ENCODE peak calls at places on chromosome 22, in ten cellular contexts. One of them, this sample, is unnamed.

GRCh38 chr22:46726066-46726985 is 11.7 kb downstream of the CERK start:
- DNase-seq in natural killer cell: no peak
- DNase-seq in Calu3: no peak
- DNase-seq in GM12865: no peak
- DNase-seq in fibroblast of pulmonary artery: no peak
- DNase-seq in H9: no peak
- DNase-seq in fibroblast of the aortic adventitia: no peak
- DNase-seq in fibroblast of lung: no peak
- DNase-seq in HFF-Myc: peak; percentile 37
- DNase-seq in left ventricle myocardium inferior: peak; percentile 48
- DNase-seq in this sample: no peak

GRCh38 chr22:23910496-23911190 is 16.5 kb downstream of the MIF start:
- DNase-seq in natural killer cell: no peak
- DNase-seq in Calu3: no peak
- DNase-seq in GM12865: no peak
- DNase-seq in fibroblast of pulmonary artery: no peak
- DNase-seq in H9: no peak
- DNase-seq in fibroblast of the aortic adventitia: no peak
- DNase-seq in fibroblast of lung: no peak
- DNase-seq in HFF-Myc: no peak
- DNase-seq in left ventricle myocardium inferior: no peak
- DNase-seq in this sample: no peak

GRCh38 chr22:39123811-39124668 is 27.0 kb downstream of the APOBEC3H start:
- DNase-seq in natural killer cell: no peak
- DNase-seq in Calu3: no peak
- DNase-seq in GM12865: no peak
- DNase-seq in fibroblast of pulmonary artery: no peak
- DNase-seq in H9: peak; percentile 60
- DNase-seq in fibroblast of the aortic adventitia: no peak
- DNase-seq in fibroblast of lung: no peak
- DNase-seq in HFF-Myc: no peak
- DNase-seq in left ventricle myocardium inferior: no peak
- DNase-seq in this sample: no peak

GRCh38 chr22:24208012-24208749 is 26.9 kb downstream of the SUSD2 start:
- DNase-seq in natural killer cell: no peak
- DNase-seq in Calu3: peak; percentile 60
- DNase-seq in GM12865: no peak
- DNase-seq in fibroblast of pulmonary artery: peak; percentile 99
- DNase-seq in H9: no peak
- DNase-seq in fibroblast of the aortic adventitia: peak; percentile 100
- DNase-seq in fibroblast of lung: peak; percentile 98
- DNase-seq in HFF-Myc: peak; percentile 48
- DNase-seq in left ventricle myocardium inferior: no peak
- DNase-seq in this sample: no peak

GRCh38 chr22:48796295-48797015 is 1031.2 kb downstream of the BRD1 start:
- DNase-seq in natural killer cell: no peak
- DNase-seq in Calu3: no peak
- DNase-seq in GM12865: no peak
- DNase-seq in fibroblast of pulmonary artery: no peak
- DNase-seq in H9: peak; percentile 74
- DNase-seq in fibroblast of the aortic adventitia: no peak
- DNase-seq in fibroblast of lung: no peak
- DNase-seq in HFF-Myc: no peak
- DNase-seq in left ventricle myocardium inferior: no peak
- DNase-seq in this sample: no peak

GRCh38 chr22:26610072-26610958 is 7.5 kb downstream of the CRYBB1 start:
- DNase-seq in natural killer cell: peak; percentile 35
- DNase-seq in Calu3: no peak
- DNase-seq in GM12865: peak; percentile 95
- DNase-seq in fibroblast of pulmonary artery: peak; percentile 87
- DNase-seq in H9: no peak
- DNase-seq in fibroblast of the aortic adventitia: peak; percentile 83
- DNase-seq in fibroblast of lung: peak; percentile 88
- DNase-seq in HFF-Myc: peak; percentile 87
- DNase-seq in left ventricle myocardium inferior: peak; percentile 24
- DNase-seq in this sample: no peak

GRCh38 chr22:46584081-46584903 is 35.9 kb upstream of the GRAMD4 start:
- DNase-seq in natural killer cell: no peak
- DNase-seq in Calu3: no peak
- DNase-seq in GM12865: no peak
- DNase-seq in fibroblast of pulmonary artery: no peak
- DNase-seq in H9: peak; percentile 35
- DNase-seq in fibroblast of the aortic adventitia: no peak
- DNase-seq in fibroblast of lung: no peak
- DNase-seq in HFF-Myc: no peak
- DNase-seq in left ventricle myocardium inferior: peak; percentile 12
- DNase-seq in this sample: no peak

GRCh38 chr22:25080855-25081254 is 118.8 kb upstream of the CRYBB3 start:
- DNase-seq in natural killer cell: no peak
- DNase-seq in Calu3: no peak
- DNase-seq in GM12865: no peak
- DNase-seq in fibroblast of pulmonary artery: no peak
- DNase-seq in H9: no peak
- DNase-seq in fibroblast of the aortic adventitia: no peak
- DNase-seq in fibroblast of lung: no peak
- DNase-seq in HFF-Myc: no peak
- DNase-seq in left ventricle myocardium inferior: no peak
- DNase-seq in this sample: no peak

GRCh38 chr22:24592846-24593809 is at the start of gene LRRC75B:
- DNase-seq in natural killer cell: peak; percentile 27
- DNase-seq in Calu3: peak; percentile 84
- DNase-seq in GM12865: peak; percentile 67
- DNase-seq in fibroblast of pulmonary artery: peak; percentile 87
- DNase-seq in H9: peak; percentile 89
- DNase-seq in fibroblast of the aortic adventitia: peak; percentile 86
- DNase-seq in fibroblast of lung: peak; percentile 88
- DNase-seq in HFF-Myc: peak; percentile 24
- DNase-seq in left ventricle myocardium inferior: peak; percentile 93
- DNase-seq in this sample: peak; percentile 27

GRCh38 chr22:30717952-30718351 is 23.3 kb downstream of the OSBP2 start:
- DNase-seq in natural killer cell: no peak
- DNase-seq in Calu3: no peak
- DNase-seq in GM12865: no peak
- DNase-seq in fibroblast of pulmonary artery: no peak
- DNase-seq in H9: no peak
- DNase-seq in fibroblast of the aortic adventitia: no peak
- DNase-seq in fibroblast of lung: no peak
- DNase-seq in HFF-Myc: no peak
- DNase-seq in left ventricle myocardium inferior: no peak
- DNase-seq in this sample: no peak
- TF ChIP-seq CTCF in natural killer cell: no peak
- TF ChIP-seq CTCF in Calu3: no peak
- TF ChIP-seq CTCF in GM12865: no peak
- TF ChIP-seq CTCF in fibroblast of pulmonary artery: no peak
- TF ChIP-seq CTCF in H9: no peak
- TF ChIP-seq CTCF in fibroblast of the aortic adventitia: no peak
- TF ChIP-seq CTCF in fibroblast of lung: no peak
- TF ChIP-seq CTCF in HFF-Myc: no peak
- TF ChIP-seq CTCF in left ventricle myocardium inferior: no peak
- TF ChIP-seq CTCF in this sample: no peak

DNA sequence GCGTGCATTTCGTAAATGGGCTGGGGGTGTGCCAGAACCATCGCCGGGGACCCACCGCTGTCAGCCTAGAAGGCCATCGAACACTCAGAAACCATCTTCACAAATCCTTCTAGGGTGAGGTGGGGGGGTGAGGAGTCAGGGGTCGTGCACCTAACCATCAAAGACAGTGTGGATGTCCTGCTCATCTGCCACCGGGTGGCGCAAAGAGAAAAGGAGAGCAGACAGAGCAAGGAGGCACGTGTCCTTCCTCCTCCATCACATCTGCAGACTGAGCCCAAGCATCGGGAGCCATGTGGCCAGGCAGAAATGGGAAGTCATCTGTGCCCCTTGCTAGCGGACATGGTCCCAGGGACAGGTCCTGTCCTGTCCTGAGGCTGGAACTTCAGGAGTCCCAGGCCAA is 61.9 kb upstream of the NUP50 start:
- DNase-seq in natural killer cell: no peak
- DNase-seq in Calu3: peak; percentile 45
- DNase-seq in GM12865: peak; percentile 73
- DNase-seq in fibroblast of pulmonary artery: peak; percentile 78
- DNase-seq in H9: peak; percentile 85
- DNase-seq in fibroblast of the aortic adventitia: peak; percentile 66
- DNase-seq in fibroblast of lung: peak; percentile 76
- DNase-seq in HFF-Myc: peak; percentile 57
- DNase-seq in left ventricle myocardium inferior: peak; percentile 21
- DNase-seq in this sample: no peak
- TF ChIP-seq CTCF in natural killer cell: no peak
- TF ChIP-seq CTCF in Calu3: no peak
- TF ChIP-seq CTCF in GM12865: peak; percentile 54
- TF ChIP-seq CTCF in fibroblast of pulmonary artery: peak; percentile 78
- TF ChIP-seq CTCF in H9: peak; percentile 70
- TF ChIP-seq CTCF in fibroblast of the aortic adventitia: peak; percentile 64
- TF ChIP-seq CTCF in fibroblast of lung: peak; percentile 74
- TF ChIP-seq CTCF in HFF-Myc: peak; percentile 68
- TF ChIP-seq CTCF in left ventricle myocardium inferior: peak; percentile 30
- TF ChIP-seq CTCF in this sample: no peak

GRCh38 chr22:29335656-29336055 is 20.2 kb upstream of the RASL10A start:
- DNase-seq in natural killer cell: no peak
- DNase-seq in Calu3: no peak
- DNase-seq in GM12865: no peak
- DNase-seq in fibroblast of pulmonary artery: no peak
- DNase-seq in H9: no peak
- DNase-seq in fibroblast of the aortic adventitia: no peak
- DNase-seq in fibroblast of lung: no peak
- DNase-seq in HFF-Myc: no peak
- DNase-seq in left ventricle myocardium inferior: no peak
- DNase-seq in this sample: no peak

GRCh38 chr22:29332886-29333496 is 17.5 kb upstream of the RASL10A start:
- DNase-seq in natural killer cell: no peak
- DNase-seq in Calu3: no peak
- DNase-seq in GM12865: no peak
- DNase-seq in fibroblast of pulmonary artery: no peak
- DNase-seq in H9: no peak
- DNase-seq in fibroblast of the aortic adventitia: no peak
- DNase-seq in fibroblast of lung: no peak
- DNase-seq in HFF-Myc: no peak
- DNase-seq in left ventricle myocardium inferior: no peak
- DNase-seq in this sample: no peak

GRCh38 chr22:29334148-29334547 is 18.7 kb upstream of the RASL10A start:
- DNase-seq in natural killer cell: no peak
- DNase-seq in Calu3: no peak
- DNase-seq in GM12865: no peak
- DNase-seq in fibroblast of pulmonary artery: no peak
- DNase-seq in H9: no peak
- DNase-seq in fibroblast of the aortic adventitia: no peak
- DNase-seq in fibroblast of lung: no peak
- DNase-seq in HFF-Myc: no peak
- DNase-seq in left ventricle myocardium inferior: no peak
- DNase-seq in this sample: no peak

GRCh38 chr22:29336751-29337490 is 21.4 kb upstream of the RASL10A start:
- DNase-seq in natural killer cell: no peak
- DNase-seq in Calu3: no peak
- DNase-seq in GM12865: no peak
- DNase-seq in fibroblast of pulmonary artery: no peak
- DNase-seq in H9: no peak
- DNase-seq in fibroblast of the aortic adventitia: no peak
- DNase-seq in fibroblast of lung: no peak
- DNase-seq in HFF-Myc: no peak
- DNase-seq in left ventricle myocardium inferior: peak; percentile 29
- DNase-seq in this sample: no peak

DNA sequence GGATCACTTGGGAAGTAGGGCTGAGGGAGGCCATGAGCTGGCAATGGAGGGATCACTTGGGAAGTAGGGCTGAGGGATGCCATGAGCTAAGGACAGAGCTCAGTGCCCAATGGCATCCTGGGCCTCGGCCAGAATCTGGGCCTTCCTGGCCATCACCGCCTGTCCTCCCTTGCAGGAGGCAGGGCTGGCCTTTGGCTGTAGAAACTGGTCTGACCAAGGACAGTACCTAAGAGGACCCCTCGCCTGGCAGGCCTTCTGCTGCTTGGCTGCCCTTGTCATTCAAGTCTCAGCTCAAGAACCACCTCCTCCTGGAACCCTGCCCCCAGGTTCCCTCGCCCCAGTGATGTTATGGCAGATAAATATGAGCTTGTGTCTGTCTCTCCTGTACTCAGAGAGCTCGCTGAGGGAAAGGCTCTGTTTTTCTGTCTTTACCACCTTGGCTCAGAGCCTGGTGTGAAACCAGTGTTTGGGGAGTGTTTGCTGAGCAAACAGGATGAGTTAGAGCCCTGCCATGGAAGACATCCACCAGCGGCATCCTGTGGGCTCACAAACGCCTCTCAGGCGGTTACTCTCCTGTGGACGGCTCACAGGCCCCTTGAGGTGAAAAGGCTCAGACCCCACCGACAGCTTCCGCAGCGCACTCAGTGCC is 19.3 kb upstream of the RASL10A start:
- DNase-seq in natural killer cell: no peak
- DNase-seq in Calu3: no peak
- DNase-seq in GM12865: no peak
- DNase-seq in fibroblast of pulmonary artery: no peak
- DNase-seq in H9: no peak
- DNase-seq in fibroblast of the aortic adventitia: no peak
- DNase-seq in fibroblast of lung: no peak
- DNase-seq in HFF-Myc: no peak
- DNase-seq in left ventricle myocardium inferior: no peak
- DNase-seq in this sample: no peak
- TF ChIP-seq CTCF in natural killer cell: no peak
- TF ChIP-seq CTCF in Calu3: no peak
- TF ChIP-seq CTCF in GM12865: no peak
- TF ChIP-seq CTCF in fibroblast of pulmonary artery: no peak
- TF ChIP-seq CTCF in H9: no peak
- TF ChIP-seq CTCF in fibroblast of the aortic adventitia: no peak
- TF ChIP-seq CTCF in fibroblast of lung: no peak
- TF ChIP-seq CTCF in HFF-Myc: no peak
- TF ChIP-seq CTCF in left ventricle myocardium inferior: no peak
- TF ChIP-seq CTCF in this sample: no peak

GRCh38 chr22:31836010-31836409 is 82.2 kb downstream of the DEPDC5 start:
- DNase-seq in natural killer cell: no peak
- DNase-seq in Calu3: no peak
- DNase-seq in GM12865: no peak
- DNase-seq in fibroblast of pulmonary artery: no peak
- DNase-seq in H9: no peak
- DNase-seq in fibroblast of the aortic adventitia: no peak
- DNase-seq in fibroblast of lung: no peak
- DNase-seq in HFF-Myc: no peak
- DNase-seq in left ventricle myocardium inferior: no peak
- DNase-seq in this sample: no peak
- TF ChIP-seq CTCF in natural killer cell: no peak
- TF ChIP-seq CTCF in Calu3: no peak
- TF ChIP-seq CTCF in GM12865: no peak
- TF ChIP-seq CTCF in fibroblast of pulmonary artery: no peak
- TF ChIP-seq CTCF in H9: peak; percentile 35
- TF ChIP-seq CTCF in fibroblast of the aortic adventitia: no peak
- TF ChIP-seq CTCF in fibroblast of lung: no peak
- TF ChIP-seq CTCF in HFF-Myc: no peak
- TF ChIP-seq CTCF in left ventricle myocardium inferior: no peak
- TF ChIP-seq CTCF in this sample: no peak